ENCODE peak calls at places on chromosomes 1 and 21, in six cellular contexts. O, L, C, B, Z and Y are unnamed samples.

GRCh38 chr1:30840904-30841598 is 67.5 kb downstream of the SDC3 start:
- DNase-seq in O (no peak), L (no peak), C (peak), B (no peak), Z (no peak), Y (peak)

GRCh38 chr1:212917134-212917485 is 33.2 kb upstream of the VASH2 start:
- DNase-seq in O (no peak), L (no peak), C (no peak), B (no peak), Z (no peak), Y (no peak)

GRCh38 chr21:46126321-46127238 is 28.7 kb downstream of the COL6A2 start:
- DNase-seq in O (no peak), L (peak), C (peak), B (no peak), Z (peak), Y (peak)

GRCh38 chr1:226939439-226940028 is 560 bp upstream of the COQ8A start:
- DNase-seq in O (peak), L (peak), C (peak), B (peak), Z (peak), Y (peak)

GRCh38 chr1:53140451-53140850 is 2.0 kb downstream of the SLC1A7 start:
- DNase-seq in O (no peak), L (no peak), C (no peak), B (no peak), Z (no peak), Y (no peak)

GRCh38 chr1:204578867-204579664 is 62.9 kb downstream of the MDM4 start:
- DNase-seq in O (peak), L (peak), C (peak), B (no peak), Z (no peak), Y (no peak)

GRCh38 chr1:150813028-150813707 is 5.1 kb upstream of the CTSK start:
- DNase-seq in O (peak), L (peak), C (peak), B (no peak), Z (peak), Y (peak)

GRCh38 chr1:86419277-86419903 is 4.6 kb upstream of the CLCA2 start:
- DNase-seq in O (peak), L (no peak), C (peak), B (peak), Z (no peak), Y (no peak)

GRCh38 chr1:157968503-157968902 is 24.9 kb upstream of the KIRREL1 start:
- DNase-seq in O (peak), L (no peak), C (peak), B (no peak), Z (no peak), Y (no peak)

GRCh38 chr1:117636637-117637425 is 31.0 kb downstream of the TENT5C start:
- DNase-seq in O (no peak), L (no peak), C (no peak), B (no peak), Z (no peak), Y (no peak)

GRCh38 chr1:46202975-46203737 is at the start of gene LURAP1:
- DNase-seq in O (no peak), L (peak), C (peak), B (no peak), Z (no peak), Y (peak)

GRCh38 chr1:33893147-33893830 is 29.4 kb downstream of the HMGB4 start:
- DNase-seq in O (no peak), L (no peak), C (no peak), B (no peak), Z (no peak), Y (no peak)

GRCh38 chr1:70537788-70538187 is 126.7 kb downstream of the CTH start:
- DNase-seq in O (no peak), L (no peak), C (no peak), B (no peak), Z (no peak), Y (no peak)

GRCh38 chr1:202144510-202145324 is at the start of gene ARL8A:
- DNase-seq in O (peak), L (peak), C (peak), B (peak), Z (peak), Y (peak)

GRCh38 chr21:41719691-41720090 is 47.2 kb downstream of the RIPK4 start:
- DNase-seq in O (no peak), L (no peak), C (no peak), B (no peak), Z (no peak), Y (no peak)

GRCh38 chr1:100380635-100381034 is 28.3 kb downstream of the CDC14A start:
- DNase-seq in O (no peak), L (no peak), C (no peak), B (no peak), Z (no peak), Y (no peak)

DNA sequence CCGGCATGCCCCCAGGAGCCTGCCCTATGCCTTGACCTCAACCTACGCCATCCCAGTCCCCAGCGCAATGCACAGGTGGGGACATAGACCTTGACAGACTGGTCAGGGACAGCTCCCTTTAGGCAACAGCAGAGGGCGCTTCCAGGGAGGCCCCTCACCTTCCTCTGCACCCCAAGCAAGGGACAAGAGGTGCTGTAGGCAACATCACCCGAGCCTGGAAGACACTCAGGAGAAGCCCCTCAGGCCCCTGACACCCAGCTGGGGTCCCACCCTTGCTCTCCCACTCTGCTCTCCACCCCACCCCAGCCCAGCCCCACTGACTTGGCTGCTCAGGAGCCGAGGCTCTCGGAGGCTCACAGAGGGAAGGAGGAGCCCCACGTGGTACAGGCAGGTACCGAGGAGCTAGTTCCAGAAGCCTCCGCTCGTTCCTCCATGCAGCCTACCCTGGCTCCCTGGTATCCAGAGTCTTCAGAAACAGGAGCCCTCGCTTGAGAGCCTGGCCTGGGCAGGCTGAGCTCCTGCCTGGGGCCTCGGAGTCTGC is 2.4 kb upstream of the WNT3A start:
- DNase-seq in O (peak), L (no peak), C (no peak), B (no peak), Z (peak), Y (no peak)
- TF ChIP-seq CTCF in O (peak), L (no peak), C (peak), B (no peak), Z (no peak), Y (peak)

GRCh38 chr1:3858231-3858981 is 1.1 kb downstream of the DFFB start:
- DNase-seq in O (peak), L (no peak), C (peak), B (no peak), Z (no peak), Y (peak)
- TF ChIP-seq CTCF in O (no peak), L (no peak), C (peak), B (no peak), Z (no peak), Y (no peak)

GRCh38 chr1:66452982-66453381 is 81.0 kb upstream of the SGIP1 start:
- DNase-seq in O (no peak), L (no peak), C (no peak), B (no peak), Z (no peak), Y (no peak)

GRCh38 chr1:66450847-66451246 is 83.1 kb upstream of the SGIP1 start:
- DNase-seq in O (no peak), L (no peak), C (no peak), B (no peak), Z (no peak), Y (no peak)

GRCh38 chr1:66450043-66450514 is 83.9 kb upstream of the SGIP1 start:
- DNase-seq in O (no peak), L (no peak), C (no peak), B (no peak), Z (no peak), Y (no peak)

GRCh38 chr1:66455446-66455845 is 78.5 kb upstream of the SGIP1 start:
- DNase-seq in O (no peak), L (no peak), C (no peak), B (no peak), Z (no peak), Y (no peak)

GRCh38 chr1:66452162-66452561 is 81.8 kb upstream of the SGIP1 start:
- DNase-seq in O (no peak), L (no peak), C (no peak), B (no peak), Z (no peak), Y (no peak)
- TF ChIP-seq CTCF in O (no peak), L (no peak), C (peak), B (no peak), Z (no peak), Y (no peak)

DNA sequence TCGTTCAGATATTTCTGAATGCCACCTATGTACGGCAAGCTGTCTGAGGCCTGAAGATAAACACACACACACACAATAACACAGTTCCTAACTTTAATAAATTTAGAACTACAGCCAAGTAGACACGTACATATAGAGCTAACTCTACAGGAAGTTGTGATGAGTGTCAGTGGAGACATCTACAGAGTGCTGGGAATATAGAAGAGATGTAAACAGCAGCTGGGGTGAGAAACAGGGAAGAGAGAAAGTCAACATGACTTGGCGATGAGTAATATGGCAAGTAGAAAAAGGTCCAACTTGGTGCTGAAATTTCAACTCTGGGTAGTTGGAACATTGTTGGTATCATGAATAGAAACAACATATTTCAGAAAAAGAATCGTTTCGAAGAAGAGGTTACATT is 206.5 kb downstream of the ZP4 start:
- DNase-seq in O (no peak), L (no peak), C (no peak), B (no peak), Z (no peak), Y (no peak)
- TF ChIP-seq CTCF in O (no peak), L (no peak), C (no peak), B (no peak), Z (no peak), Y (no peak)

DNA sequence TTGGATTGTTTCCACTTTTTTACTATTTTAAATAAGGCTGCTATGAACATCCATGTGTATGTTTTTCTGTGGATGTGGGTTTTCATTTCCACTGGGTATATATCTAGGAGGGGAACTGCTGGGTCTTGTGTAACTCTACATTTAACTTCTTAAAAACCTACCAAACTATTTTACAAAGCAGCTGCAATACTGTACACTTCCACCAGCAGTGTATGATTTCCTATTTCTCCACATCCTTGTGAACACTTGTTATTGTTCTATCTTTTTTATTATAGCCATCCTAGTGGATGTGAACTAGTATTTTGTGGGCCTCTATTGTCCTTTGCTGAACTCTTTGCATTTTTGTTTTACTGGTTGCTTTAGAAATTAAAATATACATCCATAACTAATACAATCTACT is 33.4 kb downstream of the DIPK1A start:
- DNase-seq in O (no peak), L (no peak), C (no peak), B (no peak), Z (no peak), Y (no peak)
- TF ChIP-seq CTCF in O (no peak), L (no peak), C (no peak), B (no peak), Z (no peak), Y (no peak)